ENCODE peak calls at places on chromosomes 3 and 15, in nine cellular contexts. One of them, this sample, is unnamed.

GRCh38 chr3:111936967-111937366 is 41.9 kb upstream of the ABHD10 start:
- DNase-seq in stimulated activated CD8-positive, alpha-beta memory T cell treated with anti-CD3 and anti-CD28 coated beads, Interleukin-15, amount 100 ng/mL, for 4 hours: no peak
- DNase-seq in astrocyte: peak; percentile 50
- DNase-seq in left cardiac atrium: no peak
- DNase-seq in midbrain: no peak
- DNase-seq in ELR: peak; percentile 72
- DNase-seq in SK-N-SH: no peak
- DNase-seq in natural killer cell: no peak
- DNase-seq in fibroblast of mammary gland: peak; percentile 49
- DNase-seq in this sample: no peak

GRCh38 chr15:101162701-101163483 is 89.0 kb downstream of the CHSY1 start:
- DNase-seq in stimulated activated CD8-positive, alpha-beta memory T cell treated with anti-CD3 and anti-CD28 coated beads, Interleukin-15, amount 100 ng/mL, for 4 hours: no peak
- DNase-seq in astrocyte: no peak
- DNase-seq in left cardiac atrium: peak; percentile 85
- DNase-seq in midbrain: no peak
- DNase-seq in ELR: no peak
- DNase-seq in SK-N-SH: no peak
- DNase-seq in natural killer cell: no peak
- DNase-seq in fibroblast of mammary gland: no peak
- DNase-seq in this sample: no peak

GRCh38 chr3:177306252-177306651 is 109.0 kb upstream of the TBL1XR1 start:
- DNase-seq in stimulated activated CD8-positive, alpha-beta memory T cell treated with anti-CD3 and anti-CD28 coated beads, Interleukin-15, amount 100 ng/mL, for 4 hours: no peak
- DNase-seq in astrocyte: peak; percentile 37
- DNase-seq in left cardiac atrium: no peak
- DNase-seq in midbrain: no peak
- DNase-seq in ELR: peak; percentile 23
- DNase-seq in SK-N-SH: no peak
- DNase-seq in natural killer cell: no peak
- DNase-seq in fibroblast of mammary gland: peak; percentile 60
- DNase-seq in this sample: peak; percentile 31

GRCh38 chr3:185781759-185782158 is 43.1 kb downstream of the IGF2BP2 start:
- DNase-seq in stimulated activated CD8-positive, alpha-beta memory T cell treated with anti-CD3 and anti-CD28 coated beads, Interleukin-15, amount 100 ng/mL, for 4 hours: no peak
- DNase-seq in astrocyte: peak; percentile 86
- DNase-seq in left cardiac atrium: no peak
- DNase-seq in midbrain: no peak
- DNase-seq in ELR: peak; percentile 92
- DNase-seq in SK-N-SH: no peak
- DNase-seq in natural killer cell: no peak
- DNase-seq in fibroblast of mammary gland: peak; percentile 80
- DNase-seq in this sample: peak; percentile 50

GRCh38 chr3:22284559-22284958 is 533.5 kb upstream of the ZNF385D start:
- DNase-seq in stimulated activated CD8-positive, alpha-beta memory T cell treated with anti-CD3 and anti-CD28 coated beads, Interleukin-15, amount 100 ng/mL, for 4 hours: no peak
- DNase-seq in astrocyte: peak; percentile 65
- DNase-seq in left cardiac atrium: no peak
- DNase-seq in midbrain: no peak
- DNase-seq in ELR: peak; percentile 61
- DNase-seq in SK-N-SH: no peak
- DNase-seq in natural killer cell: no peak
- DNase-seq in fibroblast of mammary gland: peak; percentile 28
- DNase-seq in this sample: no peak

GRCh38 chr15:66993874-66994696 is 71.3 kb upstream of the SMAD3 start:
- DNase-seq in stimulated activated CD8-positive, alpha-beta memory T cell treated with anti-CD3 and anti-CD28 coated beads, Interleukin-15, amount 100 ng/mL, for 4 hours: no peak
- DNase-seq in astrocyte: no peak
- DNase-seq in left cardiac atrium: no peak
- DNase-seq in midbrain: no peak
- DNase-seq in ELR: no peak
- DNase-seq in SK-N-SH: no peak
- DNase-seq in natural killer cell: no peak
- DNase-seq in fibroblast of mammary gland: no peak
- DNase-seq in this sample: no peak

GRCh38 chr3:52437326-52438103 is 7.4 kb downstream of the SEMA3G start:
- DNase-seq in stimulated activated CD8-positive, alpha-beta memory T cell treated with anti-CD3 and anti-CD28 coated beads, Interleukin-15, amount 100 ng/mL, for 4 hours: no peak
- DNase-seq in astrocyte: no peak
- DNase-seq in left cardiac atrium: no peak
- DNase-seq in midbrain: no peak
- DNase-seq in ELR: no peak
- DNase-seq in SK-N-SH: no peak
- DNase-seq in natural killer cell: no peak
- DNase-seq in fibroblast of mammary gland: no peak
- DNase-seq in this sample: no peak

GRCh38 chr3:193948459-193948858 is 187.5 kb upstream of the HES1 start:
- DNase-seq in stimulated activated CD8-positive, alpha-beta memory T cell treated with anti-CD3 and anti-CD28 coated beads, Interleukin-15, amount 100 ng/mL, for 4 hours: no peak
- DNase-seq in astrocyte: no peak
- DNase-seq in left cardiac atrium: no peak
- DNase-seq in midbrain: no peak
- DNase-seq in ELR: no peak
- DNase-seq in SK-N-SH: no peak
- DNase-seq in natural killer cell: no peak
- DNase-seq in fibroblast of mammary gland: no peak
- DNase-seq in this sample: no peak

GRCh38 chr3:5012398-5012797 is 33.2 kb downstream of the BHLHE40 start:
- DNase-seq in stimulated activated CD8-positive, alpha-beta memory T cell treated with anti-CD3 and anti-CD28 coated beads, Interleukin-15, amount 100 ng/mL, for 4 hours: no peak
- DNase-seq in astrocyte: no peak
- DNase-seq in left cardiac atrium: no peak
- DNase-seq in midbrain: no peak
- DNase-seq in ELR: no peak
- DNase-seq in SK-N-SH: no peak
- DNase-seq in natural killer cell: no peak
- DNase-seq in fibroblast of mammary gland: no peak
- DNase-seq in this sample: no peak

GRCh38 chr3:155441506-155441905 is 148.0 kb upstream of the STRIT1 start:
- DNase-seq in stimulated activated CD8-positive, alpha-beta memory T cell treated with anti-CD3 and anti-CD28 coated beads, Interleukin-15, amount 100 ng/mL, for 4 hours: no peak
- DNase-seq in astrocyte: no peak
- DNase-seq in left cardiac atrium: no peak
- DNase-seq in midbrain: no peak
- DNase-seq in ELR: no peak
- DNase-seq in SK-N-SH: no peak
- DNase-seq in natural killer cell: no peak
- DNase-seq in fibroblast of mammary gland: no peak
- DNase-seq in this sample: no peak

GRCh38 chr3:124888482-124889441 is 1.6 kb upstream of the ITGB5 start:
- DNase-seq in stimulated activated CD8-positive, alpha-beta memory T cell treated with anti-CD3 and anti-CD28 coated beads, Interleukin-15, amount 100 ng/mL, for 4 hours: no peak
- DNase-seq in astrocyte: no peak
- DNase-seq in left cardiac atrium: no peak
- DNase-seq in midbrain: no peak
- DNase-seq in ELR: no peak
- DNase-seq in SK-N-SH: no peak
- DNase-seq in natural killer cell: no peak
- DNase-seq in fibroblast of mammary gland: no peak
- DNase-seq in this sample: no peak

GRCh38 chr3:63207066-63207590 is 71.0 kb upstream of the SYNPR start:
- DNase-seq in stimulated activated CD8-positive, alpha-beta memory T cell treated with anti-CD3 and anti-CD28 coated beads, Interleukin-15, amount 100 ng/mL, for 4 hours: no peak
- DNase-seq in astrocyte: no peak
- DNase-seq in left cardiac atrium: no peak
- DNase-seq in midbrain: no peak
- DNase-seq in ELR: no peak
- DNase-seq in SK-N-SH: no peak
- DNase-seq in natural killer cell: no peak
- DNase-seq in fibroblast of mammary gland: peak; percentile 68
- DNase-seq in this sample: no peak

GRCh38 chr3:141050913-141051632 is at the start of gene SPSB4:
- DNase-seq in stimulated activated CD8-positive, alpha-beta memory T cell treated with anti-CD3 and anti-CD28 coated beads, Interleukin-15, amount 100 ng/mL, for 4 hours: no peak
- DNase-seq in astrocyte: peak; percentile 49
- DNase-seq in left cardiac atrium: peak; percentile 76
- DNase-seq in midbrain: no peak
- DNase-seq in ELR: peak; percentile 45
- DNase-seq in SK-N-SH: peak; percentile 95
- DNase-seq in natural killer cell: no peak
- DNase-seq in fibroblast of mammary gland: peak; percentile 37
- DNase-seq in this sample: peak; percentile 15

GRCh38 chr3:59425371-59425770 is 375.5 kb upstream of the CFAP20DC start:
- DNase-seq in stimulated activated CD8-positive, alpha-beta memory T cell treated with anti-CD3 and anti-CD28 coated beads, Interleukin-15, amount 100 ng/mL, for 4 hours: no peak
- DNase-seq in astrocyte: peak; percentile 93
- DNase-seq in left cardiac atrium: no peak
- DNase-seq in midbrain: no peak
- DNase-seq in ELR: peak; percentile 25
- DNase-seq in SK-N-SH: no peak
- DNase-seq in natural killer cell: no peak
- DNase-seq in fibroblast of mammary gland: peak; percentile 95
- DNase-seq in this sample: peak; percentile 66

GRCh38 chr3:95277614-95278013 is 1214.8 kb downstream of the NSUN3 start:
- DNase-seq in stimulated activated CD8-positive, alpha-beta memory T cell treated with anti-CD3 and anti-CD28 coated beads, Interleukin-15, amount 100 ng/mL, for 4 hours: no peak
- DNase-seq in astrocyte: no peak
- DNase-seq in left cardiac atrium: no peak
- DNase-seq in midbrain: no peak
- DNase-seq in ELR: no peak
- DNase-seq in SK-N-SH: no peak
- DNase-seq in natural killer cell: no peak
- DNase-seq in fibroblast of mammary gland: no peak
- DNase-seq in this sample: no peak

GRCh38 chr15:90882781-90883525 is 1.4 kb upstream of the FES start:
- DNase-seq in stimulated activated CD8-positive, alpha-beta memory T cell treated with anti-CD3 and anti-CD28 coated beads, Interleukin-15, amount 100 ng/mL, for 4 hours: no peak
- DNase-seq in astrocyte: no peak
- DNase-seq in left cardiac atrium: no peak
- DNase-seq in midbrain: no peak
- DNase-seq in ELR: no peak
- DNase-seq in SK-N-SH: no peak
- DNase-seq in natural killer cell: no peak
- DNase-seq in fibroblast of mammary gland: no peak
- DNase-seq in this sample: no peak

GRCh38 chr3:44105571-44105970 is 136.1 kb upstream of the TOPAZ1 start:
- DNase-seq in stimulated activated CD8-positive, alpha-beta memory T cell treated with anti-CD3 and anti-CD28 coated beads, Interleukin-15, amount 100 ng/mL, for 4 hours: no peak
- DNase-seq in astrocyte: no peak
- DNase-seq in left cardiac atrium: no peak
- DNase-seq in midbrain: no peak
- DNase-seq in ELR: no peak
- DNase-seq in SK-N-SH: no peak
- DNase-seq in natural killer cell: no peak
- DNase-seq in fibroblast of mammary gland: no peak
- DNase-seq in this sample: no peak

GRCh38 chr3:38438421-38438820 is 15.3 kb upstream of the ACVR2B start:
- DNase-seq in stimulated activated CD8-positive, alpha-beta memory T cell treated with anti-CD3 and anti-CD28 coated beads, Interleukin-15, amount 100 ng/mL, for 4 hours: no peak
- DNase-seq in astrocyte: peak; percentile 51
- DNase-seq in left cardiac atrium: peak; percentile 24
- DNase-seq in midbrain: no peak
- DNase-seq in ELR: peak; percentile 44
- DNase-seq in SK-N-SH: no peak
- DNase-seq in natural killer cell: no peak
- DNase-seq in fibroblast of mammary gland: peak; percentile 42
- DNase-seq in this sample: no peak

GRCh38 chr3:81445712-81446111 is 315.7 kb downstream of the GBE1 start:
- DNase-seq in stimulated activated CD8-positive, alpha-beta memory T cell treated with anti-CD3 and anti-CD28 coated beads, Interleukin-15, amount 100 ng/mL, for 4 hours: no peak
- DNase-seq in astrocyte: no peak
- DNase-seq in left cardiac atrium: no peak
- DNase-seq in midbrain: no peak
- DNase-seq in ELR: no peak
- DNase-seq in SK-N-SH: no peak
- DNase-seq in natural killer cell: no peak
- DNase-seq in fibroblast of mammary gland: no peak
- DNase-seq in this sample: no peak

GRCh38 chr3:24052446-24052845 is 107.4 kb downstream of the NR1D2 start:
- DNase-seq in stimulated activated CD8-positive, alpha-beta memory T cell treated with anti-CD3 and anti-CD28 coated beads, Interleukin-15, amount 100 ng/mL, for 4 hours: no peak
- DNase-seq in astrocyte: no peak
- DNase-seq in left cardiac atrium: no peak
- DNase-seq in midbrain: no peak
- DNase-seq in ELR: no peak
- DNase-seq in SK-N-SH: no peak
- DNase-seq in natural killer cell: no peak
- DNase-seq in fibroblast of mammary gland: no peak
- DNase-seq in this sample: peak; percentile 83

GRCh38 chr3:132972333-132972732 is 65.9 kb upstream of the TMEM108 start:
- DNase-seq in stimulated activated CD8-positive, alpha-beta memory T cell treated with anti-CD3 and anti-CD28 coated beads, Interleukin-15, amount 100 ng/mL, for 4 hours: no peak
- DNase-seq in astrocyte: peak; percentile 25
- DNase-seq in left cardiac atrium: no peak
- DNase-seq in midbrain: no peak
- DNase-seq in ELR: peak; percentile 13
- DNase-seq in SK-N-SH: no peak
- DNase-seq in natural killer cell: no peak
- DNase-seq in fibroblast of mammary gland: no peak
- DNase-seq in this sample: no peak

GRCh38 chr3:99246010-99246654 is 344.6 kb upstream of the DCBLD2 start:
- DNase-seq in stimulated activated CD8-positive, alpha-beta memory T cell treated with anti-CD3 and anti-CD28 coated beads, Interleukin-15, amount 100 ng/mL, for 4 hours: no peak
- DNase-seq in astrocyte: peak; percentile 50
- DNase-seq in left cardiac atrium: no peak
- DNase-seq in midbrain: no peak
- DNase-seq in ELR: peak; percentile 52
- DNase-seq in SK-N-SH: no peak
- DNase-seq in natural killer cell: no peak
- DNase-seq in fibroblast of mammary gland: peak; percentile 35
- DNase-seq in this sample: peak; percentile 31

GRCh38 chr3:4809970-4810369 is 169.3 kb upstream of the BHLHE40 start:
- DNase-seq in stimulated activated CD8-positive, alpha-beta memory T cell treated with anti-CD3 and anti-CD28 coated beads, Interleukin-15, amount 100 ng/mL, for 4 hours: no peak
- DNase-seq in astrocyte: no peak
- DNase-seq in left cardiac atrium: no peak
- DNase-seq in midbrain: no peak
- DNase-seq in ELR: no peak
- DNase-seq in SK-N-SH: no peak
- DNase-seq in natural killer cell: no peak
- DNase-seq in fibroblast of mammary gland: peak; percentile 43
- DNase-seq in this sample: no peak

GRCh38 chr3:70608434-70608833 is 296.0 kb upstream of the MDFIC2 start:
- DNase-seq in stimulated activated CD8-positive, alpha-beta memory T cell treated with anti-CD3 and anti-CD28 coated beads, Interleukin-15, amount 100 ng/mL, for 4 hours: no peak
- DNase-seq in astrocyte: no peak
- DNase-seq in left cardiac atrium: no peak
- DNase-seq in midbrain: no peak
- DNase-seq in ELR: no peak
- DNase-seq in SK-N-SH: no peak
- DNase-seq in natural killer cell: no peak
- DNase-seq in fibroblast of mammary gland: no peak
- DNase-seq in this sample: no peak

GRCh38 chr15:72116680-72117447 is 1.1 kb downstream of the MYO9A start:
- DNase-seq in stimulated activated CD8-positive, alpha-beta memory T cell treated with anti-CD3 and anti-CD28 coated beads, Interleukin-15, amount 100 ng/mL, for 4 hours: no peak
- DNase-seq in astrocyte: peak; percentile 29
- DNase-seq in left cardiac atrium: peak; percentile 36
- DNase-seq in midbrain: peak; percentile 62
- DNase-seq in ELR: peak; percentile 39
- DNase-seq in SK-N-SH: no peak
- DNase-seq in natural killer cell: no peak
- DNase-seq in fibroblast of mammary gland: peak; percentile 35
- DNase-seq in this sample: peak; percentile 5

GRCh38 chr3:169591159-169591951 is 72.2 kb downstream of the MECOM start:
- DNase-seq in stimulated activated CD8-positive, alpha-beta memory T cell treated with anti-CD3 and anti-CD28 coated beads, Interleukin-15, amount 100 ng/mL, for 4 hours: no peak
- DNase-seq in astrocyte: no peak
- DNase-seq in left cardiac atrium: no peak
- DNase-seq in midbrain: no peak
- DNase-seq in ELR: no peak
- DNase-seq in SK-N-SH: no peak
- DNase-seq in natural killer cell: no peak
- DNase-seq in fibroblast of mammary gland: no peak
- DNase-seq in this sample: no peak

GRCh38 chr3:172559029-172559428 is 35.8 kb upstream of the TNFSF10 start:
- DNase-seq in stimulated activated CD8-positive, alpha-beta memory T cell treated with anti-CD3 and anti-CD28 coated beads, Interleukin-15, amount 100 ng/mL, for 4 hours: no peak
- DNase-seq in astrocyte: no peak
- DNase-seq in left cardiac atrium: no peak
- DNase-seq in midbrain: no peak
- DNase-seq in ELR: no peak
- DNase-seq in SK-N-SH: no peak
- DNase-seq in natural killer cell: no peak
- DNase-seq in fibroblast of mammary gland: no peak
- DNase-seq in this sample: no peak

GRCh38 chr15:39598186-39598850 is 17.4 kb downstream of the THBS1 start:
- DNase-seq in stimulated activated CD8-positive, alpha-beta memory T cell treated with anti-CD3 and anti-CD28 coated beads, Interleukin-15, amount 100 ng/mL, for 4 hours: no peak
- DNase-seq in astrocyte: no peak
- DNase-seq in left cardiac atrium: no peak
- DNase-seq in midbrain: no peak
- DNase-seq in ELR: peak; percentile 49
- DNase-seq in SK-N-SH: no peak
- DNase-seq in natural killer cell: no peak
- DNase-seq in fibroblast of mammary gland: peak; percentile 65
- DNase-seq in this sample: peak; percentile 85

GRCh38 chr3:468172-468571 is 271.6 kb downstream of the CHL1 start:
- DNase-seq in stimulated activated CD8-positive, alpha-beta memory T cell treated with anti-CD3 and anti-CD28 coated beads, Interleukin-15, amount 100 ng/mL, for 4 hours: no peak
- DNase-seq in astrocyte: no peak
- DNase-seq in left cardiac atrium: no peak
- DNase-seq in midbrain: no peak
- DNase-seq in ELR: no peak
- DNase-seq in SK-N-SH: no peak
- DNase-seq in natural killer cell: no peak
- DNase-seq in fibroblast of mammary gland: peak; percentile 6
- DNase-seq in this sample: no peak

GRCh38 chr3:50660386-50660785 is 14.3 kb upstream of the DOCK3 start:
- DNase-seq in stimulated activated CD8-positive, alpha-beta memory T cell treated with anti-CD3 and anti-CD28 coated beads, Interleukin-15, amount 100 ng/mL, for 4 hours: no peak
- DNase-seq in astrocyte: no peak
- DNase-seq in left cardiac atrium: no peak
- DNase-seq in midbrain: no peak
- DNase-seq in ELR: no peak
- DNase-seq in SK-N-SH: no peak
- DNase-seq in natural killer cell: no peak
- DNase-seq in fibroblast of mammary gland: no peak
- DNase-seq in this sample: no peak

GRCh38 chr3:122568755-122569154 is 4.6 kb downstream of the DTX3L start:
- DNase-seq in stimulated activated CD8-positive, alpha-beta memory T cell treated with anti-CD3 and anti-CD28 coated beads, Interleukin-15, amount 100 ng/mL, for 4 hours: no peak
- DNase-seq in astrocyte: no peak
- DNase-seq in left cardiac atrium: no peak
- DNase-seq in midbrain: no peak
- DNase-seq in ELR: no peak
- DNase-seq in SK-N-SH: no peak
- DNase-seq in natural killer cell: no peak
- DNase-seq in fibroblast of mammary gland: no peak
- DNase-seq in this sample: no peak

This sample was measured in fibroblast of gingiva.